ENCODE peak calls at places on chromosomes 2 and 18, in ten cellular contexts. P is HTR-8/SVneo; O is activated CD8-positive, alpha-beta memory T cell treated with anti-CD3 and anti-CD28 coated beads, Interleukin-2, amount 50 U/mL, for 4 hours; F is Calu3; V is MG63; L is stimulated activated CD4-positive, alpha-beta T cell treated with anti-CD3 and anti-CD28 coated beads, Interleukin-1b, Interleukin-23, amount 100 ng/mL, for 24 hours; K is stimulated activated CD8-positive, alpha-beta memory T cell treated with anti-CD3 and anti-CD28 coated beads, Interleukin-2, amount 100 ng/mL, for 1 hour; T is SK-N-SH; R is heart right ventricle; U is nephron progenitor cell. W is an unnamed sample.

GRCh38 chr2:151405376-151405775 is 4.3 kb upstream of the RIF1 start:
- DNase-seq in P (no peak), O (no peak), F (no peak), V (no peak), L (no peak), K (no peak), T (no peak), R (no peak), U (no peak), W (no peak)

GRCh38 chr2:70367722-70368323 is 66.0 kb upstream of the FAM136A start:
- DNase-seq in P (no peak), O (no peak), F (peak; percentile 55), V (no peak), L (no peak), K (no peak), T (no peak), R (no peak), U (peak; percentile 10), W (peak; percentile 14)

GRCh38 chr2:9163306-9164111 is 43.1 kb upstream of the ASAP2 start:
- DNase-seq in P (no peak), O (no peak), F (no peak), V (peak; percentile 78), L (no peak), K (no peak), T (no peak), R (no peak), U (no peak), W (peak; percentile 85)

GRCh38 chr18:36688020-36688965 is 140.5 kb downstream of the TPGS2 start:
- DNase-seq in P (peak; percentile 21), O (peak; percentile 19), F (peak; percentile 83), V (peak; percentile 34), L (peak; percentile 11), K (no peak), T (peak; percentile 70), R (no peak), U (peak; percentile 78), W (peak; percentile 7)

GRCh38 chr2:47230418-47230817 is 75.3 kb upstream of the STPG4 start:
- DNase-seq in P (no peak), O (no peak), F (no peak), V (peak; percentile 38), L (no peak), K (no peak), T (no peak), R (peak; percentile 63), U (no peak), W (no peak)

GRCh38 chr2:42186378-42186777 is 17.2 kb downstream of the EML4 start:
- DNase-seq in P (no peak), O (no peak), F (no peak), V (no peak), L (no peak), K (no peak), T (no peak), R (no peak), U (no peak), W (no peak)

GRCh38 chr2:68377137-68377780 is 12.2 kb downstream of the PLEK start:
- DNase-seq in P (no peak), O (no peak), F (no peak), V (no peak), L (no peak), K (no peak), T (no peak), R (no peak), U (no peak), W (no peak)

GRCh38 chr2:2665834-2666133 is 334.7 kb upstream of the MYT1L start:
- DNase-seq in P (no peak), O (no peak), F (no peak), V (no peak), L (no peak), K (no peak), T (no peak), R (no peak), U (no peak), W (no peak)

GRCh38 chr18:10020176-10020575 is 106.4 kb downstream of the VAPA start:
- DNase-seq in P (no peak), O (no peak), F (peak; percentile 14), V (no peak), L (no peak), K (no peak), T (no peak), R (no peak), U (no peak), W (no peak)

W was measured in NCI-H226.